ENCODE peak calls at places on chromosomes 16 and 17, in six cellular contexts. T is stomach, A is right lobe of liver, S is neural progenitor cell, R is MM.1S, F is tibial nerve. P is an unnamed sample.

GRCh38 chr16:53744449-53744848 is 40.5 kb downstream of the FTO start:
- DNase-seq in T (no peak), A (no peak), S (no peak), R (no peak), F (no peak), P (no peak)

GRCh38 chr17:17778308-17779014 is 58.3 kb downstream of the SREBF1 start:
- DNase-seq in T (peak; percentile 56), A (no peak), S (no peak), R (no peak), F (peak; percentile 39), P (no peak)

GRCh38 chr16:12499032-12499735 is 304.5 kb downstream of the CPPED1 start:
- DNase-seq in T (no peak), A (no peak), S (no peak), R (no peak), F (no peak), P (no peak)

GRCh38 chr17:78120971-78121800 is 7.4 kb downstream of the TMC6 start:
- DNase-seq in T (no peak), A (peak; percentile 19), S (no peak), R (peak; percentile 83), F (no peak), P (no peak)

GRCh38 chr16:22788190-22788530 is 25.8 kb upstream of the HS3ST2 start:
- DNase-seq in T (no peak), A (no peak), S (no peak), R (no peak), F (no peak), P (no peak)

GRCh38 chr17:73770849-73771229 is 126.6 kb upstream of the SDK2 start:
- DNase-seq in T (no peak), A (no peak), S (no peak), R (no peak), F (no peak), P (no peak)

GRCh38 chr17:71519285-71519684 is 601.5 kb upstream of the SOX9 start:
- DNase-seq in T (no peak), A (no peak), S (no peak), R (no peak), F (no peak), P (no peak)

GRCh38 chr17:57085448-57086068 is 512 bp downstream of the AKAP1 start:
- DNase-seq in T (peak; percentile 80), A (peak; percentile 87), S (peak; percentile 82), R (peak; percentile 53), F (peak; percentile 15), P (no peak)

GRCh38 chr17:35731932-35732805 is 730 bp downstream of the RASL10B start:
- DNase-seq in T (no peak), A (no peak), S (peak; percentile 47), R (no peak), F (no peak), P (no peak)

GRCh38 chr17:19285218-19285900 is 48.2 kb downstream of the EPN2 start:
- DNase-seq in T (no peak), A (no peak), S (no peak), R (no peak), F (no peak), P (no peak)

GRCh38 chr17:17951524-17951923 is 20.7 kb downstream of the TOM1L2 start:
- DNase-seq in T (no peak), A (no peak), S (no peak), R (no peak), F (no peak), P (no peak)

GRCh38 chr16:53091508-53092211 is 36.9 kb downstream of the CHD9 start:
- DNase-seq in T (peak; percentile 27), A (no peak), S (peak; percentile 48), R (no peak), F (no peak), P (peak; percentile 61)

GRCh38 chr17:69555056-69555455 is 140.6 kb downstream of the MAP2K6 start:
- DNase-seq in T (no peak), A (no peak), S (no peak), R (no peak), F (no peak), P (no peak)

GRCh38 chr16:70553175-70553574 is 29.6 kb downstream of the SF3B3 start:
- DNase-seq in T (no peak), A (no peak), S (no peak), R (no peak), F (no peak), P (no peak)

GRCh38 chr16:86514656-86515376 is 4.5 kb downstream of the FOXF1 start:
- DNase-seq in T (no peak), A (no peak), S (no peak), R (no peak), F (no peak), P (no peak)

GRCh38 chr17:2173005-2173404 is 118.1 kb downstream of the HIC1 start:
- DNase-seq in T (no peak), A (no peak), S (no peak), R (no peak), F (no peak), P (peak; percentile 11)

GRCh38 chr17:10336393-10336792 is 36.4 kb downstream of the MYH13 start:
- DNase-seq in T (no peak), A (no peak), S (peak; percentile 18), R (no peak), F (no peak), P (no peak)

GRCh38 chr17:77456271-77456950 is 315.6 kb downstream of the SEC14L1 start:
- DNase-seq in T (no peak), A (no peak), S (no peak), R (no peak), F (no peak), P (no peak)

GRCh38 chr17:82108038-82108998 is 10.3 kb upstream of the FASN start:
- DNase-seq in T (no peak), A (peak; percentile 84), S (no peak), R (no peak), F (no peak), P (no peak)

GRCh38 chr17:39671651-39672521 is 3.6 kb downstream of the PNMT start:
- DNase-seq in T (peak; percentile 57), A (peak; percentile 42), S (peak; percentile 79), R (no peak), F (no peak), P (peak; percentile 62)

GRCh38 chr17:27319536-27320221 is 25.8 kb downstream of the WSB1 start:
- DNase-seq in T (peak; percentile 88), A (peak; percentile 50), S (no peak), R (no peak), F (no peak), P (peak; percentile 96)

GRCh38 chr17:41824086-41824485 is 11.3 kb downstream of the FKBP10 start:
- DNase-seq in T (no peak), A (no peak), S (no peak), R (no peak), F (no peak), P (no peak)

GRCh38 chr17:63985387-63986140 is 12.6 kb upstream of the PRR29 start:
- DNase-seq in T (no peak), A (no peak), S (no peak), R (no peak), F (no peak), P (no peak)
- TF ChIP-seq CTCF in T (no peak), A (no peak), S (no peak), R (no peak), F (no peak), P (no peak)

DNA sequence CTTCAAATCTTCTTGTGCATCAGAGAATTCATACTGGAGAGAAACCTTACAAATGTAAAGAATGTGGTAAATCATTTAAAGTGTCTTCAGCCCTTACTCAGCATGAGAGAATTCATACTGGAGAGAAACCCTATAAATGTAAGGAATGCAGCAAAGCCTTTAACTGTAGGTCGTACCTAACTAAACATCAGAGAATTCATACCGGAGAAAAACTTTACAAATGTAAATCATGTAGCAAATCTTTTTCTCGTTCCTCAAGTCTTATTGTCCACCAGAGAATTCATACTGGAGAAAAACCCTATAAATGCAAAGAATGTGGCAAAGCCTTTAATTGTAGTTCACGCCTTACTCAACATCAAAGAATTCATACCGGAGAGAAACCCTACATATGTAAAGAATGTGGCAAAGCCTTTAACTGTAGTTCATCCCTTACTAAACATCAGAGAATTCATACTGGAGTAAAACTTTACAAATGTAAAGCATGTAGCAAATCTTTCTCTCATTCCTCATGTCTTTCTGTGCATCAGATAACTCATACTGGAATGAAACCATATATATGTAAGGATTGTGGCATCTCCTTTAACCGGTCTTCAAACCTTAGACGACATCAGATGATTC is 118.5 kb upstream of the ZNF267 start:
- DNase-seq in T (no peak), A (no peak), S (no peak), R (no peak), F (no peak), P (no peak)
- H3K9me3 ChIP-seq in T (peaks cover 90% of the 10 kb centered on the region), A (peaks cover 62% of the 10 kb centered on the region), S (peaks cover 77% of the 10 kb centered on the region), R (peaks cover 3% of the 10 kb centered on the region), F (peaks cover 5% of the 10 kb centered on the region), P (peaks cover 17% of the 10 kb centered on the region)

GRCh38 chr16:69324585-69325253 is 5.7 kb downstream of the PDF start:
- DNase-seq in T (no peak), A (no peak), S (no peak), R (no peak), F (no peak), P (no peak)
- H3K27ac ChIP-seq in T (no peak overlapping the region), A (peak overlapping the region; percentile 76), S (peak overlapping the region; percentile 37), R (no peak overlapping the region), F (no peak overlapping the region), P (peak overlapping the region; percentile 99)

DNA sequence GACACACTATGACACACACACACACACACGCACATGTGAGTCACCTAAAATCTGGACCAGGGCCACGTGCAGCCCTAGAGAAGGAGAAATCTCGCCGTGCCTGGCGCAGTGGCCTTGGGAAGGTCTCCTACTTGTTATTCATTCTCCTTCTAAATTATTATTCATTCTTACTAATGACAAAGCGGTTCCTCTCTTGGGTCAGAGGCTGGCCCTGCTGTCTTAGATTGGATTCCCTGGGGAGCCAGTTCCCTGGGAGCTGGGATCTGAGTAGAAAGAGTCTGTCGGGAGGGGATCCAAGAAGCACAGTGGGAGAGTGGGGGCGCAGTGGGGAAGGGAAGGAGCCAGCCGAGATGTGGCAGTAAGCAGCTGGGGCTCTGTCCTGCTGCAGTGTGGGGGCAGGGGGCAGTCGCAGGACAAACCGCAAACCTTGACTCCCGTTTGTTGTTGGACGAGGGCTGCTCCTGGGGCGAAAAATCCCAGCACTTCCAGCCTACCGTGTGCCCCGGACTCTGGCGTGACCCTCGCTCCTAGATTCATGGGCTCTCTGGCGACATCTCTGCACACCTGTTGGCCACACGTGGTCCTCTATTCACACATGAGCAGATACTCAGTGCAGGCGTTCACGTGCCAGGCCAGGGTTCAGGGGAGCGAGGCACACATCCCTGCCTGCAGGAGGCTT is 18.7 kb upstream of the JPH3 start:
- DNase-seq in T (no peak), A (no peak), S (no peak), R (no peak), F (no peak), P (no peak)
- TF ChIP-seq CTCF in T (no peak), A (no peak), S (no peak), R (no peak), F (no peak), P (no peak)

GRCh38 chr17:8941980-8942617 is 23.4 kb downstream of the PIK3R5 start:
- DNase-seq in T (no peak), A (no peak), S (no peak), R (no peak), F (no peak), P (no peak)

GRCh38 chr17:8946071-8946470 is 19.4 kb downstream of the PIK3R5 start:
- DNase-seq in T (no peak), A (no peak), S (no peak), R (no peak), F (no peak), P (no peak)

GRCh38 chr17:8946476-8946875 is 19.0 kb downstream of the PIK3R5 start:
- DNase-seq in T (no peak), A (no peak), S (no peak), R (no peak), F (no peak), P (no peak)

GRCh38 chr17:8944748-8945147 is 20.8 kb downstream of the PIK3R5 start:
- DNase-seq in T (no peak), A (no peak), S (no peak), R (no peak), F (no peak), P (no peak)

GRCh38 chr17:8944083-8944482 is 21.4 kb downstream of the PIK3R5 start:
- DNase-seq in T (no peak), A (no peak), S (no peak), R (no peak), F (no peak), P (no peak)
- H3K9me3 ChIP-seq in T (peaks cover 9% of the 10 kb centered on the region), A (no peaks in the 10 kb centered on the region), S (no peaks in the 10 kb centered on the region), R (no peaks in the 10 kb centered on the region), F (no peaks in the 10 kb centered on the region), P (no peaks in the 10 kb centered on the region)

P was measured in gastrocnemius medialis.